ENCODE peak calls at places on chromosomes 7 and 10, in five cellular contexts. B is H1, C is neuronal stem cell, Z is IMR-90, X is trophoblast cell. K is an unnamed sample.

GRCh38 chr7:30862987-30863693 is 48.5 kb upstream of the AQP1 start:
- DNase-seq in B (no peak), C (no peak), X (no peak), Z (no peak), K (no peak)

GRCh38 chr10:130579913-130580312 is 443.7 kb downstream of the GLRX3 start:
- DNase-seq in Z (no peak), B (no peak), X (no peak), C (no peak), K (peak)

GRCh38 chr10:95295031-95295755 is 4.4 kb upstream of the PDLIM1 start:
- DNase-seq in Z (peak), C (no peak), B (peak), X (peak), K (peak)

GRCh38 chr7:1694551-1694950 is 24.5 kb downstream of the ELFN1 start:
- DNase-seq in X (no peak), C (no peak), B (no peak), Z (no peak), K (no peak)

GRCh38 chr7:91243591-91244368 is 20.5 kb upstream of the FZD1 start:
- DNase-seq in B (no peak), C (no peak), X (peak), Z (peak), K (no peak)

GRCh38 chr7:73647725-73648592 is 19.7 kb upstream of the VPS37D start:
- DNase-seq in C (no peak), Z (no peak), B (peak), X (no peak), K (no peak)

GRCh38 chr10:93476756-93477155 is 5.4 kb downstream of the MYOF start:
- DNase-seq in Z (no peak), X (no peak), C (no peak), B (no peak), K (no peak)

GRCh38 chr10:48599830-48600134 is 5.1 kb downstream of the ARHGAP22 start:
- DNase-seq in X (no peak), C (no peak), Z (no peak), B (no peak), K (no peak)

GRCh38 chr10:95333997-95334792 is 43.4 kb upstream of the PDLIM1 start:
- DNase-seq in B (no peak), C (no peak), Z (peak), X (peak), K (no peak)

GRCh38 chr10:122194251-122194650 is 76.8 kb upstream of the BTBD16 start:
- DNase-seq in Z (no peak), X (no peak), C (no peak), B (no peak), K (no peak)

GRCh38 chr7:113582471-113582870 is 336.3 kb downstream of the PPP1R3A start:
- DNase-seq in C (no peak), Z (no peak), B (no peak), X (no peak), K (no peak)

GRCh38 chr10:99612167-99612831 is 7.9 kb downstream of the SLC25A28 start:
- DNase-seq in B (no peak), C (peak), Z (peak), X (peak), K (peak)

GRCh38 chr7:27128776-27129728 is 1.5 kb downstream of the HOXA4 start:
- DNase-seq in C (no peak), B (peak), X (no peak), Z (no peak), K (no peak)

GRCh38 chr10:10833955-10834354 is 183.7 kb upstream of the CELF2 start:
- DNase-seq in C (no peak), Z (no peak), B (no peak), X (no peak), K (no peak)

GRCh38 chr7:106462365-106462859 is 177.6 kb upstream of the NAMPT start:
- DNase-seq in X (peak), B (no peak), C (no peak), Z (peak), K (peak)

GRCh38 chr10:59611048-59611447 is 98.6 kb downstream of the SLC16A9 start:
- DNase-seq in Z (no peak), C (no peak), B (no peak), X (peak), K (no peak)

GRCh38 chr10:50604823-50605222 is 18.9 kb downstream of the SGMS1 start:
- DNase-seq in B (no peak), Z (no peak), X (no peak), C (no peak), K (no peak)
- H3K4me3 ChIP-seq in B (no peak), Z (no peak), X (no peak), C (no peak), K (no peak)

DNA sequence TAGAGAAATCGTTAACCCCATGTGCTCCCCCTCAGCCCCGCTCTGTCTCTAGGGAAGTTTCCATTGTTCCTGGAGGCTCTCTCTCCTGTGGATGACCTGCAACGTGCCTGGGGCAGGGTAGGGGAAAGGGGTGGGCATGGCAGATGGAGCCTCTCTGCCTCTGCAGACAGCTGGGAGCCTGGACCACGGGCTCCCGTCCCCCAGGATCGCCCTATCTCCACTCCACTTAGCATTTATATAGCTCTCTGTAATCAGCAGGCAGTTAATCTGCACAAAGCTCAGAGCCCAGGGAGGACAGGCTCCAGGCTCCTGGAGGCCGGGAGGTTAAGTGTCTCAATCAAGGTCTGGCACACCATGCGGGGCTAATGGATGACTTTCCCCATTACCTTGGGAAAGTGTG is 369.7 kb downstream of the PLXNA4 start:
- DNase-seq in C (no peak), B (no peak), Z (no peak), X (no peak), K (peak)
- H3K27ac ChIP-seq in C (no peak), B (no peak), Z (no peak), X (no peak), K (no peak)

DNA sequence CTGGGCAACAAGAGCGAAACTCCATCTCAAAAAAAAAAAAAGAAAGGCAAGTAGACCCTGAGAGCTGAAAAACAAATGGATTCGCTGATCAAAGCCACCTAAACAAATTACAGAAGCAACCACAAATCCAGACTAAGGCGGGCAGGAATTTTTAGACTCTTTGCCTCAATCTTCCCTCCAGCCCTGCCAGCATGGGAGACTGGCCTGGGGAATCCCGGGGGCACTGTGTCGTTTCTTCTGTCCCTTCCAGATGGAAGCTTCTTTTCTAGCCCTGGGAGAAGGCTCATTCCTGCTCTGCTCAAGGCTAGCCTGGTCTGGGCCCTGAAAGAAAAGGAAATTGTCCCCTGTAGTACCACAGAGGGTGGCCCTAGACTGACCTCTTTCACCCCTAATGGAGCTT is 15.6 kb upstream of the SERPINE1 start:
- DNase-seq in B (no peak), Z (no peak), C (no peak), X (peak), K (no peak)
- H3K4ac ChIP-seq in B (no peak), Z (peak), C (no peak), X (no peak), K (no peak)

DNA sequence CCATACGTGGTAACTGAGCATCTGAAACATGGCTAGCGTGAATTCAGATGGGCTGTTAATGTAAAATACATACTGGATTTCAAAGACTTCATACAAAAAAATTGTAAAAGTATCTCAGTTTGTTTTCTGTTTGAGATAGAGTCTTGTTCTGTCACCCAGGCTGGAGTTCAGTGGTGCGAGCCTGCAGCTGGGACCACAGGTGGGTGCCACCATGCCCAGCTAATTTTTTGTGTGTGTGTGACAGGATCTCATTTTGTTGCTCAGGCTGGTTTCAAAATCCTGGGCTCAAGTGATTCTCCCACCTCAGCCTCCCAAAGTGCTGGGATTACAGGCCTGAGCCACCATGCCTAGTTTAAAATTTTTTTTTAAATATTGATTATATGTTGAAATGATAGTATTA is 4.5 kb downstream of the TMEM243 start:
- DNase-seq in B (no peak), Z (no peak), C (no peak), X (no peak), K (no peak)
- H3K4me3 ChIP-seq in B (no peak), Z (no peak), C (no peak), X (no peak), K (no peak)

DNA sequence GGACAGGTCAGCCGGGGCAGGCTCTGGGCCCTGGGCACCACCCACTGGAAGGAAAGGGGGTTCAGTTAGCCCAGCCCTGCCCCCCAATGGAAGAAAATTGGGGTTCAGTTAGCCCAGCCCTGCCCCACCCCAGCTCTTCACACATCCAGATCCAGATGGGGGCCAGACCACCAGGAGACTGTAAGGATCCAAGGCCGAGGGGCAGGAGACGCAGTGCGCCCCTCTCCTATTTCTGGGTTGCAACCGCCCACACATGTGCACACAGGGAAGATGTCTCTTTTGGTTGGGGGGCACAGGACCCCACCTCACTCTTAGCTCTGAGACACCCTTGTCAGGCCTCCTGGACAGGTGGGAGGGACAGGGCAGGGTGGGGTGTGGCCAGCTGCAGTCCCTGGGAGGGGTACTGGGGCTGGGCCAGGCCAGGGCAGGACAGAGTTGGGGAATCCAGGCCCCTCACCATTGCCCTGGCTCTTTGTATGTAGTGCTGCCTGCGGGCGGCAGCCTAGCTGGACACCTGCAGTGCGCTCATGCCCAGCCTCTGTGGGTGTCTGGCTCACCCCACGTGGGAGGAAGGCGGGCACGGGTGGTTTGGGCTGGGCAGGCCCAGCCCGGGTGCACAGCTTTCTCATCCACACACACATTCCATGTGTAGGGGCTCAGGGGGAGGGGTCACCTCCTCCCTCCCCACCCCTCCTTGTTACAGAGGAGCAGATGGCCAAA is 141.2 kb downstream of the LHPP start:
- DNase-seq in X (no peak), B (no peak), C (no peak), Z (no peak), K (no peak)
- H3K27ac ChIP-seq in X (no peak), B (no peak), C (no peak), Z (no peak), K (no peak)